ENCODE peak calls at places on chromosomes 6 and 20, in ten cellular contexts. D is activated CD8-positive, alpha-beta T cell treated with anti-CD3 and anti-CD28 coated beads for 36 hours; N is choroid plexus epithelial cell; H is cardiac fibroblast; L is testis; Y is tibial nerve; O is suprapubic skin; U is progenitor cell of endocrine pancreas; C is chondrocyte; M is ovary. E is an unnamed sample.

GRCh38 chr20:44187763-44188709 is 1.0 kb upstream of the JPH2 start:
- DNase-seq in D (no peak), Y (no peak), M (no peak), U (no peak), N (peak; percentile 39), O (no peak), L (no peak), C (no peak), H (peak; percentile 50), E (no peak)

GRCh38 chr6:81774542-81774941 is 22.1 kb upstream of the TENT5A start:
- DNase-seq in Y (no peak), N (no peak), M (no peak), C (no peak), U (no peak), O (no peak), D (no peak), H (no peak), L (no peak), E (no peak)

GRCh38 chr20:48875233-48875913 is 46.1 kb upstream of the ARFGEF2 start:
- DNase-seq in U (no peak), H (no peak), M (no peak), C (no peak), O (no peak), D (no peak), L (no peak), Y (no peak), N (no peak), E (no peak)

GRCh38 chr6:42257063-42257462 is 39.4 kb upstream of the MRPS10 start:
- DNase-seq in H (no peak), U (no peak), M (no peak), L (no peak), N (peak; percentile 22), C (no peak), O (no peak), D (no peak), Y (no peak), E (no peak)

GRCh38 chr20:24986436-24987015 is 6.0 kb downstream of the APMAP start:
- DNase-seq in H (no peak), U (no peak), L (no peak), C (no peak), M (no peak), N (no peak), D (no peak), Y (no peak), O (no peak), E (no peak)

GRCh38 chr20:20435453-20435852 is 67.5 kb downstream of the INSM1 start:
- DNase-seq in L (no peak), O (no peak), D (peak; percentile 8), N (no peak), Y (no peak), U (no peak), H (no peak), M (no peak), C (no peak), E (no peak)

GRCh38 chr6:82410151-82410621 is 46.6 kb downstream of the TPBG start:
- DNase-seq in L (no peak), N (peak; percentile 97), O (no peak), U (no peak), M (no peak), H (peak; percentile 99), C (no peak), D (no peak), Y (no peak), E (peak; percentile 99)

GRCh38 chr6:95819939-95820338 is 195.8 kb upstream of the FUT9 start:
- DNase-seq in H (no peak), M (no peak), U (no peak), D (peak; percentile 1), N (no peak), Y (no peak), L (no peak), O (no peak), C (no peak), E (no peak)

GRCh38 chr20:12072945-12073245 is 155.2 kb downstream of the BTBD3 start:
- DNase-seq in Y (no peak), N (peak; percentile 66), U (no peak), C (no peak), M (no peak), O (no peak), H (peak; percentile 40), D (no peak), L (no peak), E (peak; percentile 14)

GRCh38 chr20:57498425-57499400 is 26.2 kb downstream of the CTCFL start:
- DNase-seq in Y (no peak), L (peak; percentile 55), C (no peak), M (no peak), N (peak; percentile 23), O (no peak), D (peak; percentile 66), H (peak; percentile 24), U (no peak), E (no peak)

GRCh38 chr20:42401598-42401997 is 783.4 kb upstream of the CHD6 start:
- DNase-seq in H (no peak), L (peak; percentile 67), U (no peak), N (no peak), Y (no peak), O (no peak), C (no peak), M (no peak), D (no peak), E (no peak)

GRCh38 chr20:60271597-60271996 is 313.4 kb downstream of the CDH26 start:
- DNase-seq in C (no peak), O (no peak), H (peak; percentile 17), D (no peak), U (no peak), Y (no peak), M (no peak), N (peak; percentile 2), L (no peak), E (no peak)

GRCh38 chr6:154615483-154616025 is 105.1 kb upstream of the CNKSR3 start:
- DNase-seq in H (peak; percentile 64), M (peak; percentile 48), D (no peak), U (no peak), O (no peak), Y (peak; percentile 36), N (peak; percentile 55), L (peak; percentile 59), C (no peak), E (peak; percentile 22)

GRCh38 chr6:108561742-108562502 is 1.2 kb downstream of the FOXO3 start:
- DNase-seq in U (peak; percentile 18), D (no peak), Y (no peak), M (peak; percentile 54), N (no peak), L (no peak), H (no peak), C (no peak), O (peak; percentile 73), E (peak; percentile 42)

GRCh38 chr20:25053207-25054132 is 4.5 kb downstream of the ACSS1 start:
- DNase-seq in O (peak; percentile 69), Y (peak; percentile 69), L (peak; percentile 78), U (no peak), D (no peak), M (peak; percentile 80), H (peak; percentile 41), N (peak; percentile 33), C (no peak), E (peak; percentile 41)

GRCh38 chr6:42211726-42212125 is 5.9 kb downstream of the MRPS10 start:
- DNase-seq in L (no peak), N (no peak), O (no peak), U (no peak), C (no peak), Y (no peak), M (no peak), H (no peak), D (no peak), E (no peak)

GRCh38 chr6:90093558-90094073 is 199.3 kb downstream of the GJA10 start:
- DNase-seq in D (no peak), C (no peak), N (no peak), M (no peak), L (no peak), U (no peak), O (no peak), Y (no peak), H (no peak), E (no peak)

GRCh38 chr20:46963758-46964181 is 69.1 kb downstream of the EYA2 start:
- DNase-seq in M (no peak), H (no peak), U (no peak), D (no peak), N (peak; percentile 58), Y (no peak), O (no peak), L (no peak), C (no peak), E (peak; percentile 18)

GRCh38 chr20:46967647-46968046 is 73.0 kb downstream of the EYA2 start:
- DNase-seq in L (no peak), O (no peak), U (no peak), H (no peak), M (no peak), D (no peak), N (no peak), Y (no peak), C (no peak), E (no peak)

GRCh38 chr20:46965124-46965455 is 70.4 kb downstream of the EYA2 start:
- DNase-seq in U (no peak), N (no peak), M (no peak), Y (no peak), C (no peak), O (no peak), D (no peak), L (no peak), H (no peak), E (no peak)

GRCh38 chr20:46964299-46965123 is 69.9 kb downstream of the EYA2 start:
- DNase-seq in O (no peak), Y (no peak), U (no peak), L (no peak), M (no peak), N (no peak), H (no peak), C (no peak), D (no peak), E (no peak)

GRCh38 chr20:46965477-46965876 is 70.8 kb downstream of the EYA2 start:
- DNase-seq in U (no peak), L (no peak), M (no peak), D (no peak), Y (no peak), C (no peak), O (no peak), H (no peak), N (no peak), E (no peak)
- TF ChIP-seq CTCF in U (no peak), L (no peak), M (no peak), D (no peak), Y (no peak), C (no peak), O (no peak), H (no peak), N (no peak), E (no peak)

GRCh38 chr6:14964901-14965300 is 281.0 kb upstream of the JARID2 start:
- DNase-seq in U (no peak), L (no peak), N (no peak), C (no peak), Y (no peak), O (no peak), H (no peak), M (no peak), D (no peak), E (no peak)
- TF ChIP-seq CTCF in U (no peak), L (no peak), N (no peak), C (no peak), Y (no peak), O (no peak), H (no peak), M (no peak), D (no peak), E (no peak)

GRCh38 chr6:110958332-110959192 is at the start of gene GTF3C6:
- DNase-seq in O (peak; percentile 95), D (peak; percentile 97), U (peak; percentile 71), C (peak; percentile 97), M (peak; percentile 88), L (peak; percentile 97), Y (peak; percentile 92), N (peak; percentile 96), H (peak; percentile 93), E (peak; percentile 89)
- TF ChIP-seq CTCF in O (no peak), D (no peak), U (no peak), C (peak; percentile 3), M (no peak), L (no peak), Y (no peak), N (no peak), H (no peak), E (no peak)

GRCh38 chr6:36360241-36361054 is 23.8 kb upstream of the BNIP5 start:
- DNase-seq in H (peak; percentile 84), L (peak; percentile 94), O (peak; percentile 85), N (peak; percentile 87), Y (peak; percentile 89), U (peak; percentile 65), C (no peak), M (peak; percentile 82), D (peak; percentile 84), E (peak; percentile 66)
- TF ChIP-seq CTCF in H (peak; percentile 79), L (peak; percentile 88), O (peak; percentile 86), N (peak; percentile 87), Y (peak; percentile 90), U (peak; percentile 79), C (peak; percentile 88), M (peak; percentile 84), D (peak; percentile 79), E (peak; percentile 81)